ENCODE peak calls at places on chromosomes 2 and 18, in nine cellular contexts. S is choroid plexus epithelial cell, O is omental fat pad, A is endothelial cell, Q is neural progenitor cell, D is keratinocyte, R is epithelial cell of esophagus, Y is HFFc6, Z is AG10803. X is an unnamed sample.

GRCh38 chr2:219803294-219803693 is 175.9 kb downstream of the SLC4A3 start:
- DNase-seq in D (no peak), Q (no peak), Z (peak; percentile 37), S (peak; percentile 17), A (no peak), O (no peak), R (peak; percentile 18), Y (peak; percentile 29), X (no peak)

GRCh38 chr2:203583696-203584095 is 48.6 kb upstream of the RAPH1 start:
- DNase-seq in S (peak; percentile 52), Y (peak; percentile 76), Z (peak; percentile 69), R (peak; percentile 84), A (no peak), O (no peak), D (no peak), Q (no peak), X (no peak)

GRCh38 chr2:209426432-209426831 is 2.6 kb downstream of the MAP2 start:
- DNase-seq in S (peak; percentile 75), R (peak; percentile 96), O (no peak), D (no peak), Z (no peak), Q (peak; percentile 23), Y (no peak), A (no peak), X (no peak)

GRCh38 chr2:183093857-183094657 is 15.5 kb downstream of the DUSP19 start:
- DNase-seq in D (no peak), R (peak; percentile 54), Z (peak; percentile 61), O (no peak), Y (peak; percentile 31), S (peak; percentile 76), Q (no peak), A (no peak), X (no peak)

GRCh38 chr2:231342111-231342711 is 53.3 kb upstream of the B3GNT7 start:
- DNase-seq in Y (no peak), O (no peak), A (no peak), D (no peak), S (no peak), Z (no peak), Q (peak; percentile 70), R (no peak), X (no peak)

GRCh38 chr18:41938445-41938844 is 16.6 kb upstream of the PIK3C3 start:
- DNase-seq in D (no peak), Y (peak; percentile 95), A (no peak), Q (no peak), O (no peak), S (peak; percentile 97), R (peak; percentile 65), Z (peak; percentile 91), X (no peak)

GRCh38 chr2:101958071-101958470 is 33.7 kb upstream of the IL1R2 start:
- DNase-seq in Z (peak; percentile 56), A (no peak), R (peak; percentile 90), O (no peak), Y (no peak), D (peak; percentile 76), S (peak; percentile 78), Q (no peak), X (no peak)

GRCh38 chr2:85917887-85918795 is 29.4 kb upstream of the ST3GAL5 start:
- DNase-seq in Z (peak; percentile 46), S (no peak), D (no peak), Q (no peak), Y (no peak), R (peak; percentile 87), O (no peak), A (no peak), X (no peak)

GRCh38 chr18:77551055-77551454 is 301.4 kb downstream of the GALR1 start:
- DNase-seq in Q (no peak), S (no peak), R (no peak), A (no peak), Z (no peak), O (no peak), D (no peak), Y (no peak), X (no peak)
- TF ChIP-seq CTCF in Q (no peak), S (no peak), R (no peak), A (no peak), Z (no peak), O (no peak), D (no peak), Y (no peak), X (no peak)

GRCh38 chr18:32893915-32894314 is 121.1 kb upstream of the KLHL14 start:
- DNase-seq in S (peak; percentile 21), Y (no peak), R (peak; percentile 15), O (no peak), A (no peak), Z (no peak), D (no peak), Q (no peak), X (no peak)
- TF ChIP-seq CTCF in S (peak; percentile 50), Y (no peak), R (peak; percentile 39), O (no peak), A (peak; percentile 38), Z (no peak), D (peak; percentile 22), Q (peak; percentile 39), X (peak; percentile 45)

DNA sequence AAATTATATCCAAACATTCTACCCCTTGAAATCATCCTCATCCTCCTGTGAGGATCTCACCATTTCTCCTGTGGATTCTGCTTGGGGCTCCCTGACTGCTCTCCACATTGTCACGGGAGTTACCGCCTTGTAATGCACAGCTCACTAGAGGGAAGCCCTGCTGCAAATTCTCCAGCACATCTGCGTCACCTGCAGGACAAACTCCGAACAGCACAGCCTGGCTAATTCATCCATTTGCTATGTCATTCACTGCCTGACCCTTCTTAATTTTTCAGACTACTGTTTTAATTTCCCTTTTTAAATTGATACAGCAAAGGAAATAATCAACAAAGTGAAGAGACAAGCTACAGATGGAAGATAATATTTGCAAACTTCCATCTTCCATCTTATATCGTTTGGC is 627.4 kb downstream of the FBXO15 start:
- DNase-seq in Q (peak; percentile 64), O (no peak), Y (no peak), D (no peak), S (peak; percentile 25), R (peak; percentile 13), A (peak; percentile 38), Z (no peak), X (no peak)
- TF ChIP-seq CTCF in Q (peak; percentile 69), O (no peak), Y (peak; percentile 48), D (no peak), S (peak; percentile 56), R (peak; percentile 35), A (peak; percentile 53), Z (no peak), X (peak; percentile 55)

GRCh38 chr2:134465228-134465627 is 211.4 kb downstream of the MGAT5 start:
- DNase-seq in Y (no peak), A (no peak), D (no peak), O (no peak), S (no peak), R (no peak), Q (no peak), Z (no peak), X (no peak)
- TF ChIP-seq CTCF in Y (no peak), A (no peak), D (no peak), O (no peak), S (no peak), R (no peak), Q (no peak), Z (no peak), X (no peak)

DNA sequence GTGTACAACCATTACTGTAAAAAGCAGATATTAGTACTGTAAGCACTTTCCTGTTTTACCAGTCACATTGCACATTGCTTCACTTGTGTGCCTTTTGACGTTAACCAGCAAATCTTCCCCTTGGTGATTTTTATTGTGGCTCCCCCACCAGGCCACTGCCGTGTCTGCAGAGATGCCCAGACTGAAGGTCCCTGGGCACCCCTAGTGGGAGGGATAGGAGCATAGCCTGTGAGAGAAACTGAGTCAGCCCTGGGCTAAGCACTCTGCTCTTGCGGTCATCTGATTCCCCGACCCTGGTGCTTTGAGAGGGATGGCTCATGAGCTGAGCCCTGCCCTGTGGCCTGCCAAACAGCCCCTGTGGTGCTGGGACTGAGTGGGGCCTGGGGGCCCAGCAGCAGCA is 73.4 kb downstream of the INPP4A start:
- DNase-seq in Q (peak; percentile 19), S (peak; percentile 62), R (peak; percentile 24), D (no peak), Z (no peak), Y (no peak), A (peak; percentile 26), O (no peak), X (no peak)
- TF ChIP-seq CTCF in Q (peak; percentile 50), S (peak; percentile 70), R (peak; percentile 25), D (peak; percentile 29), Z (peak; percentile 25), Y (peak; percentile 51), A (no peak), O (no peak), X (peak; percentile 46)

GRCh38 chr2:201574754-201575153 is 68.5 kb downstream of the TMEM237 start:
- DNase-seq in O (no peak), Q (no peak), S (no peak), Z (no peak), A (no peak), R (no peak), Y (no peak), D (no peak), X (no peak)
- TF ChIP-seq CTCF in O (no peak), Q (no peak), S (no peak), Z (no peak), A (no peak), R (no peak), Y (no peak), D (no peak), X (no peak)